ENCODE peak calls at places on chromosomes 4 and X, in seven cellular contexts. One of them, this sample, is unnamed.

GRCh38 chr4:5133201-5133600 is 81.9 kb downstream of the STK32B start:
- DNase-seq in NT2/D1: no peak
- DNase-seq in activated T-cell treated with anti-CD3 and anti-CD28 coated beads for 48 hours: no peak
- DNase-seq in fibroblast of lung: no peak
- DNase-seq in HFF-Myc: no peak
- DNase-seq in T-helper 9 cell: no peak
- DNase-seq in pons: no peak
- DNase-seq in this sample: no peak

GRCh38 chr4:37648084-37648817 is 37.9 kb downstream of the RELL1 start:
- DNase-seq in NT2/D1: peak; percentile 52
- DNase-seq in activated T-cell treated with anti-CD3 and anti-CD28 coated beads for 48 hours: no peak
- DNase-seq in fibroblast of lung: peak; percentile 96
- DNase-seq in HFF-Myc: peak; percentile 91
- DNase-seq in T-helper 9 cell: no peak
- DNase-seq in pons: no peak
- DNase-seq in this sample: no peak

GRCh38 chr4:139556735-139557505 is 901 bp upstream of the SETD7 start:
- DNase-seq in NT2/D1: no peak
- DNase-seq in activated T-cell treated with anti-CD3 and anti-CD28 coated beads for 48 hours: peak; percentile 45
- DNase-seq in fibroblast of lung: no peak
- DNase-seq in HFF-Myc: no peak
- DNase-seq in T-helper 9 cell: peak; percentile 62
- DNase-seq in pons: peak; percentile 76
- DNase-seq in this sample: peak; percentile 85

GRCh38 chr4:108003964-108004630 is 14.4 kb downstream of the HADH start:
- DNase-seq in NT2/D1: no peak
- DNase-seq in activated T-cell treated with anti-CD3 and anti-CD28 coated beads for 48 hours: no peak
- DNase-seq in fibroblast of lung: no peak
- DNase-seq in HFF-Myc: no peak
- DNase-seq in T-helper 9 cell: no peak
- DNase-seq in pons: no peak
- DNase-seq in this sample: no peak

GRCh38 chrX:139826065-139827044 is 106.5 kb downstream of the ATP11C start:
- DNase-seq in NT2/D1: no peak
- DNase-seq in activated T-cell treated with anti-CD3 and anti-CD28 coated beads for 48 hours: no peak
- DNase-seq in fibroblast of lung: peak; percentile 52
- DNase-seq in HFF-Myc: no peak
- DNase-seq in T-helper 9 cell: no peak
- DNase-seq in pons: peak; percentile 26
- DNase-seq in this sample: no peak

GRCh38 chr4:72215198-72215597 is 183.4 kb downstream of the NPFFR2 start:
- DNase-seq in NT2/D1: no peak
- DNase-seq in activated T-cell treated with anti-CD3 and anti-CD28 coated beads for 48 hours: no peak
- DNase-seq in fibroblast of lung: no peak
- DNase-seq in HFF-Myc: no peak
- DNase-seq in T-helper 9 cell: no peak
- DNase-seq in pons: no peak
- DNase-seq in this sample: no peak

GRCh38 chrX:68571292-68572256 is 72.7 kb downstream of the YIPF6 start:
- DNase-seq in NT2/D1: no peak
- DNase-seq in activated T-cell treated with anti-CD3 and anti-CD28 coated beads for 48 hours: peak; percentile 1
- DNase-seq in fibroblast of lung: peak; percentile 55
- DNase-seq in HFF-Myc: peak; percentile 11
- DNase-seq in T-helper 9 cell: no peak
- DNase-seq in pons: no peak
- DNase-seq in this sample: no peak

GRCh38 chrX:104987063-104987462 is 233.4 kb downstream of the TEX13A start:
- DNase-seq in NT2/D1: no peak
- DNase-seq in activated T-cell treated with anti-CD3 and anti-CD28 coated beads for 48 hours: no peak
- DNase-seq in fibroblast of lung: peak; percentile 0
- DNase-seq in HFF-Myc: no peak
- DNase-seq in T-helper 9 cell: no peak
- DNase-seq in pons: no peak
- DNase-seq in this sample: no peak

GRCh38 chr4:76087007-76087769 is 12.7 kb downstream of the ART3 start:
- DNase-seq in NT2/D1: peak; percentile 59
- DNase-seq in activated T-cell treated with anti-CD3 and anti-CD28 coated beads for 48 hours: no peak
- DNase-seq in fibroblast of lung: peak; percentile 58
- DNase-seq in HFF-Myc: peak; percentile 42
- DNase-seq in T-helper 9 cell: no peak
- DNase-seq in pons: peak; percentile 96
- DNase-seq in this sample: no peak

GRCh38 chr4:149306537-149306936 is 509.1 kb downstream of the IQCM start:
- DNase-seq in NT2/D1: no peak
- DNase-seq in activated T-cell treated with anti-CD3 and anti-CD28 coated beads for 48 hours: no peak
- DNase-seq in fibroblast of lung: no peak
- DNase-seq in HFF-Myc: no peak
- DNase-seq in T-helper 9 cell: no peak
- DNase-seq in pons: no peak
- DNase-seq in this sample: no peak

GRCh38 chr4:94605241-94605640 is 152.5 kb upstream of the BMPR1B start:
- DNase-seq in NT2/D1: no peak
- DNase-seq in activated T-cell treated with anti-CD3 and anti-CD28 coated beads for 48 hours: no peak
- DNase-seq in fibroblast of lung: no peak
- DNase-seq in HFF-Myc: no peak
- DNase-seq in T-helper 9 cell: no peak
- DNase-seq in pons: no peak
- DNase-seq in this sample: no peak

GRCh38 chr4:37609621-37610020 is 76.6 kb downstream of the RELL1 start:
- DNase-seq in NT2/D1: no peak
- DNase-seq in activated T-cell treated with anti-CD3 and anti-CD28 coated beads for 48 hours: no peak
- DNase-seq in fibroblast of lung: no peak
- DNase-seq in HFF-Myc: no peak
- DNase-seq in T-helper 9 cell: no peak
- DNase-seq in pons: no peak
- DNase-seq in this sample: no peak

GRCh38 chr4:184826315-184827266 is 823 bp upstream of the ACSL1 start:
- DNase-seq in NT2/D1: no peak
- DNase-seq in activated T-cell treated with anti-CD3 and anti-CD28 coated beads for 48 hours: peak; percentile 38
- DNase-seq in fibroblast of lung: no peak
- DNase-seq in HFF-Myc: no peak
- DNase-seq in T-helper 9 cell: peak; percentile 50
- DNase-seq in pons: no peak
- DNase-seq in this sample: peak; percentile 76

GRCh38 chr4:34148322-34148908 is 2095.9 kb downstream of the ARAP2 start:
- DNase-seq in NT2/D1: no peak
- DNase-seq in activated T-cell treated with anti-CD3 and anti-CD28 coated beads for 48 hours: no peak
- DNase-seq in fibroblast of lung: no peak
- DNase-seq in HFF-Myc: no peak
- DNase-seq in T-helper 9 cell: no peak
- DNase-seq in pons: no peak
- DNase-seq in this sample: no peak

GRCh38 chr4:31442236-31442635 is 722.1 kb downstream of the PCDH7 start:
- DNase-seq in NT2/D1: no peak
- DNase-seq in activated T-cell treated with anti-CD3 and anti-CD28 coated beads for 48 hours: no peak
- DNase-seq in fibroblast of lung: no peak
- DNase-seq in HFF-Myc: no peak
- DNase-seq in T-helper 9 cell: no peak
- DNase-seq in pons: no peak
- DNase-seq in this sample: no peak

GRCh38 chr4:137597751-137598493 is 65.6 kb upstream of the PCDH18 start:
- DNase-seq in NT2/D1: no peak
- DNase-seq in activated T-cell treated with anti-CD3 and anti-CD28 coated beads for 48 hours: no peak
- DNase-seq in fibroblast of lung: peak; percentile 24
- DNase-seq in HFF-Myc: no peak
- DNase-seq in T-helper 9 cell: no peak
- DNase-seq in pons: no peak
- DNase-seq in this sample: no peak

GRCh38 chr4:159271857-159272256 is 169.0 kb downstream of the RAPGEF2 start:
- DNase-seq in NT2/D1: no peak
- DNase-seq in activated T-cell treated with anti-CD3 and anti-CD28 coated beads for 48 hours: no peak
- DNase-seq in fibroblast of lung: peak; percentile 25
- DNase-seq in HFF-Myc: no peak
- DNase-seq in T-helper 9 cell: no peak
- DNase-seq in pons: peak; percentile 71
- DNase-seq in this sample: no peak